ENCODE peak calls at places on chromosomes 11 and 22, in ten cellular contexts. Z is mammary epithelial cell, K is K562, C is body of pancreas, O is tibial artery, W is right lobe of liver, R is GM23338, H is tibial nerve, B is PC-3, Y is HepG2. A is an unnamed sample. For H3K4me1, the result is how much of the 10 kb centered on the place peaks cover.

GRCh38 chr11:112785717-112786116 is 175.5 kb upstream of the NCAM1 start:
- DNase-seq in C (no peak), O (peak), H (no peak), Z (peak), W (no peak), K (no peak), B (no peak), R (no peak), Y (no peak), A (no peak)

GRCh38 chr11:85042368-85042767 is 584.8 kb downstream of the DLG2 start:
- DNase-seq in W (no peak), K (no peak), Z (no peak), R (no peak), O (no peak), C (no peak), B (no peak), H (no peak), Y (no peak), A (no peak)

GRCh38 chr22:17980013-17980510 is 44.3 kb downstream of the MICAL3 start:
- DNase-seq in B (no peak), H (no peak), C (no peak), Y (no peak), O (no peak), W (no peak), K (no peak), R (peak), Z (no peak), A (no peak)

GRCh38 chr11:72836111-72836510 is 21.9 kb downstream of the ATG16L2 start:
- DNase-seq in W (peak), O (no peak), K (no peak), H (no peak), B (peak), Y (no peak), Z (no peak), R (no peak), C (no peak), A (no peak)

GRCh38 chr11:23311986-23312940 is 452.0 kb upstream of the CCDC179 start:
- DNase-seq in Y (no peak), R (peak), C (no peak), O (no peak), B (peak), Z (no peak), H (no peak), K (no peak), W (no peak), A (no peak)

GRCh38 chr22:37245740-37246139 is 1.7 kb upstream of the RAC2 start:
- DNase-seq in R (no peak), B (no peak), O (no peak), W (no peak), Y (no peak), Z (no peak), C (no peak), K (no peak), H (no peak), A (no peak)

GRCh38 chr11:64406221-64406946 is 47.4 kb downstream of the RPS6KA4 start:
- DNase-seq in B (no peak), C (no peak), R (no peak), O (no peak), Z (no peak), Y (no peak), K (no peak), H (no peak), W (peak), A (peak)

GRCh38 chr22:35202376-35202775 is 54.9 kb upstream of the HMGXB4 start:
- DNase-seq in W (no peak), C (no peak), O (no peak), Z (peak), H (no peak), K (no peak), R (no peak), Y (no peak), B (no peak), A (no peak)

GRCh38 chr11:77170107-77170506 is 42.1 kb downstream of the MYO7A start:
- DNase-seq in C (no peak), R (peak), H (no peak), Y (no peak), W (no peak), O (no peak), B (no peak), Z (no peak), K (no peak), A (peak)

GRCh38 chr11:130175898-130176297 is 16.3 kb downstream of the ST14 start:
- DNase-seq in H (no peak), O (no peak), K (no peak), Y (no peak), W (no peak), C (no peak), Z (no peak), B (no peak), R (no peak), A (peak)

GRCh38 chr11:130178992-130179391 is 19.4 kb downstream of the ST14 start:
- DNase-seq in C (no peak), W (no peak), H (no peak), B (no peak), O (no peak), Y (no peak), K (no peak), R (no peak), Z (peak), A (no peak)

GRCh38 chr11:130179396-130180306 is 20.1 kb downstream of the ST14 start:
- DNase-seq in R (no peak), O (no peak), Y (no peak), K (no peak), W (no peak), C (peak), H (no peak), Z (no peak), B (no peak), A (peak)

GRCh38 chr11:130178441-130178971 is 18.9 kb downstream of the ST14 start:
- DNase-seq in K (no peak), W (peak), H (peak), Y (no peak), B (no peak), C (no peak), R (no peak), O (no peak), Z (peak), A (peak)

DNA sequence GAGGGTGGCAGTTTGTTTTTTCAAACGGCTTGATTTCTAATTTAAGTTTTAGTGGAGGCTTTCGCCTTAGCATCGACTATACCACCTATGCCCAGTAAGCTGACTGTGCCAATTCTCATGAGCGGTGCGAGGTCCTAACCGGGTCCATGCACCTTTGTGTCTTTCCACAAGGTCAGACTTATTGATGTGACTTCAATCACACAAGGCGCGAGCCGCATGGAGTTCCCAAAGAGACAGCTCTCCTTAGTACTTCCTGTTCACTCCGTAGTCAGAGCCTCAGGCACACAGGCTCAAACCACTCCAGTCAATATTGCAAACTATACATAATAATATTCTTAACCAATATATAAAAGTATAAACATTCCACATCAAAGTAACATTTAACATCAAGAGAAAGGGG is 18.2 kb downstream of the ST14 start:
- DNase-seq in R (no peak), Y (no peak), C (no peak), B (no peak), Z (no peak), H (no peak), K (no peak), O (no peak), W (no peak), A (no peak)
- H3K27ac ChIP-seq in R (no peak), Y (no peak), C (peak), B (no peak), Z (peak), H (no peak), K (no peak), O (no peak), W (no peak), A (no peak)

GRCh38 chr22:49948958-49949913 is 11.3 kb upstream of the PIM3 start:
- DNase-seq in B (peak), Z (peak), H (no peak), C (peak), Y (peak), K (no peak), O (no peak), W (peak), R (no peak), A (peak)

GRCh38 chr22:49951001-49951677 is 9.4 kb upstream of the PIM3 start:
- DNase-seq in Y (no peak), B (peak), K (no peak), O (no peak), R (no peak), C (peak), W (peak), H (no peak), Z (peak), A (peak)

GRCh38 chr22:49948573-49948957 is 12.0 kb upstream of the PIM3 start:
- DNase-seq in Y (no peak), B (no peak), K (no peak), R (no peak), Z (no peak), O (no peak), W (no peak), H (no peak), C (no peak), A (no peak)

GRCh38 chr22:49950396-49950994 is 10.1 kb upstream of the PIM3 start:
- DNase-seq in O (no peak), K (no peak), H (no peak), Z (no peak), Y (no peak), W (no peak), B (no peak), R (no peak), C (no peak), A (no peak)

DNA sequence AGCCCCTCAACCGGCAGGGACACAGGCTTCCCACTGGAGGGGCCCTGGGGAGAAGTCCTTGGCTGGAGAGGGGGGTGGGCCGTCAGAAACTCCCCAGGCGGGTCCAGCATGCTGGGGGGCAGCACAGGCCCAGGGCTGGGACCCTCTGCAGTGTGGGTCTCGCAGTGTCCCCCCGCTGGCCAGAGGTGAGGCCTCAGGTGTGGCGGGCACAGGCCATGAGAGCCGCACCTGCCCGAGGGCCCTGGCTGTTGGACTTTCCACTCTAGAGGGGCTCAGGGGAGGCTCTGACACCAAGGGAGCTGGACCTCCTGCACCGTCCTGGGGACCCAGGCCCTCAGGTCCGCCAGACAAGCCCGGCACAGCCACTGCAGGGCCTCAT is 10.7 kb upstream of the PIM3 start:
- DNase-seq in Z (no peak), R (no peak), C (no peak), H (no peak), Y (no peak), K (no peak), W (no peak), B (no peak), O (no peak), A (no peak)
- H3K4me1 ChIP-seq in Z (half or more), R (under half), C (half or more), H (under half), Y (half or more), K (half or more), W (under half), B (under half), O (under half), A (under half)

GRCh38 chr11:89477175-89477574 is 14.0 kb downstream of the NOX4 start:
- DNase-seq in O (no peak), R (peak), Z (no peak), Y (peak), K (no peak), C (peak), B (peak), W (no peak), H (no peak), A (no peak)
- TF ChIP-seq CTCF in O (no peak), R (peak), Z (no peak), Y (peak), K (no peak), C (peak), B (peak), W (peak), H (no peak), A (peak)

GRCh38 chr11:30527566-30527965 is 58.6 kb downstream of the MPPED2 start:
- DNase-seq in H (no peak), Z (no peak), O (no peak), Y (no peak), W (no peak), R (no peak), K (no peak), B (no peak), C (no peak), A (no peak)
- H3K27ac ChIP-seq in H (no peak), Z (no peak), O (no peak), Y (no peak), W (no peak), R (no peak), K (no peak), B (no peak), C (peak), A (no peak)

GRCh38 chr11:119319702-119320592 is 3.0 kb upstream of the MCAM start:
- DNase-seq in W (no peak), H (no peak), B (no peak), Y (no peak), K (peak), R (no peak), O (no peak), Z (no peak), C (no peak), A (peak)

GRCh38 chr11:119316729-119317591 is at the start of gene MCAM:
- DNase-seq in C (no peak), W (no peak), K (peak), R (peak), H (no peak), B (peak), Y (peak), Z (peak), O (peak), A (peak)

GRCh38 chr11:119319136-119319701 is 2.3 kb upstream of the MCAM start:
- DNase-seq in Z (no peak), R (no peak), C (no peak), K (no peak), B (no peak), W (no peak), Y (no peak), H (no peak), O (no peak), A (no peak)

GRCh38 chr11:119317592-119318239 is 786 bp upstream of the MCAM start:
- DNase-seq in W (no peak), Z (peak), Y (no peak), R (no peak), K (no peak), O (no peak), B (no peak), C (no peak), H (no peak), A (no peak)

GRCh38 chr11:119318240-119319135 is 1.6 kb upstream of the MCAM start:
- DNase-seq in R (peak), O (no peak), Z (peak), Y (peak), W (no peak), C (no peak), K (peak), H (no peak), B (peak), A (no peak)
- H3K4me1 ChIP-seq in R (under half), O (half or more), Z (half or more), Y (half or more), W (under half), C (half or more), K (half or more), H (half or more), B (under half), A (under half)

GRCh38 chr22:27224485-27225364 is 567.3 kb downstream of the MIAT start:
- DNase-seq in O (no peak), C (no peak), Y (no peak), R (no peak), Z (no peak), K (no peak), B (no peak), W (no peak), H (no peak), A (no peak)
- TF ChIP-seq CTCF in O (no peak), C (no peak), Y (no peak), R (no peak), Z (no peak), K (no peak), B (no peak), W (no peak), H (no peak), A (no peak)

GRCh38 chr22:38353701-38354100 is 36.5 kb upstream of the CSNK1E start:
- DNase-seq in K (no peak), Z (no peak), W (no peak), R (peak), B (no peak), O (no peak), Y (no peak), H (no peak), C (no peak), A (no peak)
- H3K27ac ChIP-seq in K (no peak), Z (no peak), W (no peak), R (peak), B (no peak), O (no peak), Y (no peak), H (peak), C (no peak), A (no peak)

GRCh38 chr22:50469377-50470305 is 5.2 kb downstream of the SBF1 start:
- DNase-seq in C (peak), K (peak), O (no peak), W (no peak), H (no peak), Y (no peak), B (peak), R (peak), Z (peak), A (peak)
- H3K4me1 ChIP-seq in C (half or more), K (under half), O (under half), W (under half), H (under half), Y (under half), B (under half), R (under half), Z (under half), A (under half)

DNA sequence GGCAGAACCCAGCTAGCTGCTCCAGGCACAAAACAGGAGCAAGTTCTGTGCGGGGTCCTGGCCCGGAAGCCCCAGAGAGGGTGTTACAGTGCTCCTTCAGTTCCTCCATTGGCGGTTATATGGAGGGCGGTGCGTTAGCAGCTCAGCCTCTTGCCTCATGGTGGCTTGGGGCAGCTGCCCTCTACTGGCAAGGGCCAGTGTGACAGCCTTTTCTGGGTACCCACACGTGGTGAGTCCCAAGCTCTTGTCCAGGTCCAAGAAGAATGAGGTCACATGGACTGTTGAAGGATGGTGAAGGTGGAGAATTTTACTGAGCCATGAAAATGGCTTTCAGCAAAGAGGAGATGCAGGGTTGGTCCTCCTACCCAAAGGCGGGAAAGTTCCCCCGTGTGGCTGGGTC is 100.5 kb downstream of the WT1 start:
- DNase-seq in C (peak), R (peak), W (no peak), B (peak), Y (peak), H (no peak), Z (no peak), O (no peak), K (peak), A (no peak)
- TF ChIP-seq CTCF in C (no peak), R (peak), W (no peak), B (peak), Y (peak), H (no peak), Z (peak), O (no peak), K (peak), A (no peak)

GRCh38 chr11:616320-617220 is 820 bp upstream of the IRF7 start:
- DNase-seq in K (no peak), H (no peak), Z (no peak), C (peak), R (no peak), B (no peak), W (no peak), O (no peak), Y (no peak), A (peak)

GRCh38 chr11:617248-617911 is 1.6 kb upstream of the IRF7 start:
- DNase-seq in W (no peak), R (no peak), B (no peak), C (no peak), Y (no peak), H (no peak), O (no peak), Z (no peak), K (no peak), A (peak)

GRCh38 chr11:619625-620050 is 3.9 kb upstream of the IRF7 start:
- DNase-seq in K (no peak), O (no peak), B (no peak), C (no peak), R (no peak), W (no peak), Y (no peak), Z (no peak), H (no peak), A (peak)

GRCh38 chr11:618856-619624 is 3.3 kb upstream of the IRF7 start:
- DNase-seq in R (no peak), B (no peak), O (no peak), Y (no peak), W (no peak), Z (no peak), C (no peak), K (no peak), H (no peak), A (peak)

GRCh38 chr11:617912-618682 is 2.3 kb upstream of the IRF7 start:
- DNase-seq in Y (no peak), K (no peak), C (no peak), O (no peak), W (no peak), B (no peak), H (no peak), R (no peak), Z (no peak), A (no peak)
- H3K27ac ChIP-seq in Y (no peak), K (no peak), C (no peak), O (no peak), W (no peak), B (no peak), H (no peak), R (no peak), Z (no peak), A (no peak)